ENCODE peak calls at places on chromosomes 13 and 19, in five cellular contexts. E is breast epithelium, C is brain microvascular endothelial cell, V is stomach, O is heart right ventricle. U is an unnamed sample.

GRCh38 chr13:50466554-50466953 is 376.9 kb downstream of the DLEU7 start:
- DNase-seq in E (no peak), C (no peak), V (no peak), O (no peak), U (no peak)

GRCh38 chr13:90197722-90198121 is 1149.8 kb upstream of the MIR17HG start:
- DNase-seq in E (no peak), C (no peak), V (no peak), O (no peak), U (no peak)

GRCh38 chr13:84609716-84610115 is 727.4 kb upstream of the SLITRK1 start:
- DNase-seq in E (no peak), C (peak; percentile 48), V (no peak), O (no peak), U (no peak)

GRCh38 chr13:91087276-91087675 is 260.2 kb upstream of the MIR17HG start:
- DNase-seq in E (no peak), C (no peak), V (no peak), O (no peak), U (no peak)

GRCh38 chr13:101384929-101385328 is 31.4 kb downstream of the NALCN start:
- DNase-seq in E (no peak), C (no peak), V (no peak), O (no peak), U (no peak)

GRCh38 chr19:44303976-44304568 is 753 bp downstream of the ZNF235 start:
- DNase-seq in E (no peak), C (peak; percentile 27), V (no peak), O (no peak), U (no peak)

GRCh38 chr19:38655148-38655824 is 7.8 kb downstream of the ACTN4 start:
- DNase-seq in E (no peak), C (no peak), V (no peak), O (no peak), U (no peak)

GRCh38 chr13:75076476-75076875 is 405.5 kb downstream of the TBC1D4 start:
- DNase-seq in E (no peak), C (no peak), V (no peak), O (no peak), U (no peak)

GRCh38 chr13:72437458-72437857 is 290.0 kb downstream of the MZT1 start:
- DNase-seq in E (no peak), C (peak; percentile 55), V (no peak), O (no peak), U (no peak)

GRCh38 chr19:1766800-1767352 is 13.6 kb downstream of the ONECUT3 start:
- DNase-seq in E (no peak), C (no peak), V (no peak), O (no peak), U (no peak)

GRCh38 chr13:84487681-84488080 is 605.4 kb upstream of the SLITRK1 start:
- DNase-seq in E (no peak), C (no peak), V (no peak), O (no peak), U (no peak)

GRCh38 chr19:58440556-58440955 is 603 bp upstream of the ZNF132 start:
- DNase-seq in E (no peak), C (no peak), V (no peak), O (no peak), U (no peak)

GRCh38 chr19:39127812-39128510 is 2.4 kb downstream of the PAK4 start:
- DNase-seq in E (peak; percentile 53), C (no peak), V (peak; percentile 87), O (no peak), U (peak; percentile 35)

GRCh38 chr19:39514840-39515550 is at the start of gene SELENOV:
- DNase-seq in E (no peak), C (no peak), V (no peak), O (no peak), U (no peak)

GRCh38 chr13:33994198-33994597 is 176.2 kb downstream of the RFC3 start:
- DNase-seq in E (no peak), C (no peak), V (no peak), O (no peak), U (no peak)

GRCh38 chr13:44648392-44649117 is 72.4 kb upstream of the TSC22D1 start:
- DNase-seq in E (no peak), C (no peak), V (no peak), O (no peak), U (no peak)

GRCh38 chr19:14138576-14139265 is 2.3 kb upstream of the ASF1B start:
- DNase-seq in E (no peak), C (peak; percentile 46), V (no peak), O (no peak), U (no peak)

GRCh38 chr13:52695856-52696255 is 43.2 kb downstream of the SUGT1 start:
- DNase-seq in E (no peak), C (peak; percentile 27), V (no peak), O (no peak), U (no peak)

GRCh38 chr19:38849746-38850230 is at the start of gene HNRNPL:
- DNase-seq in E (no peak), C (no peak), V (peak; percentile 99), O (no peak), U (no peak)

GRCh38 chr13:90360785-90361184 is 986.7 kb upstream of the MIR17HG start:
- DNase-seq in E (no peak), C (no peak), V (no peak), O (no peak), U (no peak)

GRCh38 chr13:64248371-64249065 is 2832.9 kb upstream of the PCDH20 start:
- DNase-seq in E (no peak), C (no peak), V (no peak), O (no peak), U (no peak)

GRCh38 chr13:114120486-114121430 is 11.7 kb downstream of the RASA3 start:
- DNase-seq in E (no peak), C (no peak), V (no peak), O (no peak), U (no peak)

GRCh38 chr19:51460164-51460992 is 2.1 kb upstream of the SIGLEC8 start:
- DNase-seq in E (no peak), C (no peak), V (peak; percentile 20), O (no peak), U (no peak)

GRCh38 chr19:1061987-1062386 is 5.0 kb upstream of the ARHGAP45 start:
- DNase-seq in E (no peak), C (no peak), V (no peak), O (no peak), U (no peak)

GRCh38 chr13:35784286-35784951 is 307.9 kb upstream of the MAB21L1 start:
- DNase-seq in E (no peak), C (no peak), V (no peak), O (no peak), U (no peak)

GRCh38 chr13:35055705-35056104 is 113.6 kb downstream of the NBEA start:
- DNase-seq in E (no peak), C (no peak), V (no peak), O (no peak), U (no peak)

GRCh38 chr19:37551123-37551993 is 43.2 kb downstream of the ZNF571 start:
- DNase-seq in E (no peak), C (peak; percentile 61), V (no peak), O (peak; percentile 47), U (no peak)

GRCh38 chr13:36297600-36298338 is at the start of gene CCDC169:
- DNase-seq in E (peak; percentile 64), C (peak; percentile 48), V (peak; percentile 77), O (peak; percentile 58), U (no peak)

GRCh38 chr19:10105241-10106099 is 692 bp upstream of the PPAN start:
- DNase-seq in E (no peak), C (no peak), V (no peak), O (no peak), U (no peak)

GRCh38 chr19:18975864-18976263 is 34.8 kb upstream of the HOMER3 start:
- DNase-seq in E (no peak), C (no peak), V (no peak), O (no peak), U (no peak)

GRCh38 chr13:48108106-48108505 is 13.2 kb upstream of the MED4 start:
- DNase-seq in E (no peak), C (no peak), V (no peak), O (no peak), U (no peak)

GRCh38 chr13:78430166-78430791 is 173.1 kb downstream of the POU4F1 start:
- DNase-seq in E (no peak), C (no peak), V (no peak), O (no peak), U (no peak)

GRCh38 chr19:29634731-29635130 is 28.6 kb downstream of the POP4 start:
- DNase-seq in E (no peak), C (no peak), V (no peak), O (no peak), U (no peak)

GRCh38 chr19:29687897-29688728 is 22.9 kb downstream of the PLEKHF1 start:
- DNase-seq in E (no peak), C (peak; percentile 51), V (no peak), O (no peak), U (no peak)

GRCh38 chr13:41668130-41668757 is 210.9 kb downstream of the RGCC start:
- DNase-seq in E (peak; percentile 61), C (peak; percentile 91), V (peak; percentile 45), O (peak; percentile 74), U (peak; percentile 39)

GRCh38 chr19:19119325-19120237 is 18.7 kb downstream of the TMEM161A start:
- DNase-seq in E (no peak), C (no peak), V (no peak), O (no peak), U (no peak)

GRCh38 chr19:8592231-8593009 is 15.2 kb upstream of the MYO1F start:
- DNase-seq in E (peak; percentile 97), C (peak; percentile 99), V (peak; percentile 85), O (peak; percentile 95), U (no peak)

GRCh38 chr19:3250675-3251074 is 26.2 kb downstream of the CELF5 start:
- DNase-seq in E (no peak), C (no peak), V (no peak), O (no peak), U (peak; percentile 36)
- TF ChIP-seq CTCF in E (no peak), C (peak; percentile 70), V (no peak), O (peak; percentile 40), U (no peak)

DNA sequence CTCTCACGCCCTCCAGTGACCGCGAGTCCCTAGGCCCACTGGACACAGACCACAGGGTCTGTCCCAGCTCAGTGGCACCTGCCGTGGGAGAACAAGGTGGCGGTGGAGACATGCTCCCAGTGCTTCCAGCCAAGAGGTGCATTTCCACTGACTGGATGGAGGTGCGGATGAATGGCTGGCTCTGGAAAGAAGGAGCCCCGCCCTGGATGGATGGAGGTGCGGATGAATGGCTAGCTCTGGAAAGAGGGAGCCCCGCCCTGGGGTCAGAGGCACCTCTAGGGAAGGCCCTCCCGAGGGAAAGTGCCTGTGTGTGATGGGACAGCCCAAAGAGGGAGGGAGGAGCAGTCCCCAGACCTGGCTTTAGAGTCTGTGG is 32.0 kb downstream of the NAXD start:
- DNase-seq in E (no peak), C (no peak), V (no peak), O (no peak), U (no peak)
- TF ChIP-seq CTCF in E (no peak), C (no peak), V (no peak), O (no peak), U (no peak)

DNA sequence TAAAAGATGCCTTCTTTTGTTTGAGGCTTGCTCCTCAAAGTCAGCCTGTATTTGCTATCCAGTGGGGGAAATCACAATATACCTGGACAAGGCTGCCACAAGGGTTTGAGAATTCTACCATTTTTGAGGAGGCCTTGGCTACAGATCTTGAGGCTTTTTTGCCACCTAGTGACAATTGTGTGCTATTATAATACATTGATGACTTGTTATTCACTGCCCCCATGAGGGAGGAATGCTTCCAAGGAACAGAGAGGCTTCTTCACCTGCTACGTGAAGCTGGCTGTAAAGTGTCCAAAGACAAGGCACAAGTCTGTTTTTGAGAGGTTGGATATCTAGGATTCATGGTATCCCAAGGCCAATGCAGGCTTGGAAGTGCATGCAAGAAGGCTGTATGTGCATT is 72.5 kb downstream of the ZNF708 start:
- DNase-seq in E (no peak), C (peak; percentile 4), V (no peak), O (no peak), U (no peak)
- TF ChIP-seq CTCF in E (no peak), C (peak; percentile 25), V (no peak), O (no peak), U (no peak)

GRCh38 chr13:46603165-46603603 is 50.2 kb downstream of the LRCH1 start:
- DNase-seq in E (no peak), C (no peak), V (no peak), O (no peak), U (no peak)
- TF ChIP-seq CTCF in E (no peak), C (peak; percentile 38), V (no peak), O (peak; percentile 30), U (peak; percentile 22)

U was measured in Calu3.